ENCODE peak calls at places on chromosomes 2 and 18, in seven cellular contexts. F, E, K, D, A, X and G are unnamed samples.

GRCh38 chr18:78659748-78660147 is 319.9 kb upstream of the SALL3 start:
- DNase-seq in E (no peak), K (no peak), D (no peak), X (no peak), F (no peak), A (no peak), G (no peak)

GRCh38 chr18:54254265-54254758 is 15.0 kb upstream of the POLI start:
- DNase-seq in E (no peak), F (no peak), X (no peak), D (peak; percentile 20), A (no peak), K (no peak), G (no peak)

GRCh38 chr2:61763605-61764034 is 90.2 kb downstream of the FAM161A start:
- DNase-seq in K (peak; percentile 85), E (peak; percentile 46), X (peak; percentile 66), A (no peak), F (no peak), D (peak; percentile 89), G (peak; percentile 15)

GRCh38 chr2:105401867-105402266 is 3.0 kb upstream of the FHL2 start:
- DNase-seq in X (no peak), F (no peak), A (no peak), E (no peak), K (no peak), D (no peak), G (no peak)

GRCh38 chr2:144040834-144041233 is 479.1 kb downstream of the ZEB2 start:
- DNase-seq in E (no peak), K (no peak), D (no peak), A (no peak), F (no peak), X (no peak), G (no peak)

GRCh38 chr18:9877655-9878014 is 8.1 kb upstream of the TXNDC2 start:
- DNase-seq in D (no peak), F (no peak), X (no peak), A (no peak), E (no peak), K (no peak), G (no peak)

GRCh38 chr2:191038241-191038725 is 24.3 kb upstream of the STAT1 start:
- DNase-seq in A (no peak), F (no peak), X (peak; percentile 73), K (no peak), E (peak; percentile 74), D (peak; percentile 80), G (no peak)

GRCh38 chr18:79803611-79804051 is 5.9 kb downstream of the KCNG2 start:
- DNase-seq in K (peak; percentile 37), X (no peak), D (no peak), F (no peak), E (no peak), A (no peak), G (no peak)

GRCh38 chr2:208491648-208492047 is 85.1 kb downstream of the PTH2R start:
- DNase-seq in K (no peak), A (no peak), D (no peak), F (no peak), X (no peak), E (no peak), G (no peak)

GRCh38 chr2:199751480-199751879 is 99.5 kb downstream of the FTCDNL1 start:
- DNase-seq in D (no peak), A (no peak), E (no peak), K (no peak), X (no peak), F (no peak), G (no peak)

GRCh38 chr2:66440692-66441091 is 5.8 kb downstream of the MEIS1 start:
- DNase-seq in E (no peak), X (no peak), D (no peak), A (no peak), K (peak; percentile 43), F (no peak), G (no peak)

GRCh38 chr2:45946023-45946422 is 294.5 kb downstream of the PRKCE start:
- DNase-seq in A (peak; percentile 26), K (no peak), X (no peak), E (peak; percentile 49), F (no peak), D (peak; percentile 84), G (no peak)

GRCh38 chr2:135773917-135774316 is 32.3 kb downstream of the UBXN4 start:
- DNase-seq in E (no peak), A (no peak), X (no peak), D (peak; percentile 80), K (no peak), F (no peak), G (no peak)

GRCh38 chr2:30332791-30333453 is 101.6 kb downstream of the LBH start:
- DNase-seq in X (peak; percentile 40), D (no peak), E (no peak), F (no peak), A (no peak), K (no peak), G (peak; percentile 41)

GRCh38 chr18:63963610-63964256 is 6.1 kb upstream of the SERPINB8 start:
- DNase-seq in A (no peak), D (peak; percentile 77), F (no peak), E (no peak), X (peak; percentile 71), K (peak; percentile 61), G (no peak)

GRCh38 chr2:150732491-150732890 is 245.0 kb upstream of the RND3 start:
- DNase-seq in K (no peak), E (no peak), A (no peak), X (peak; percentile 9), D (no peak), F (no peak), G (no peak)

GRCh38 chr18:69636529-69637301 is 236.0 kb downstream of the DOK6 start:
- DNase-seq in D (no peak), X (peak; percentile 43), E (no peak), A (no peak), K (no peak), F (no peak), G (no peak)

GRCh38 chr18:2903006-2903405 is 56.2 kb downstream of the EMILIN2 start:
- DNase-seq in E (no peak), X (no peak), F (no peak), A (no peak), D (peak; percentile 61), K (no peak), G (no peak)

GRCh38 chr2:119245076-119245840 is 21.6 kb downstream of the STEAP3 start:
- DNase-seq in D (no peak), A (no peak), X (no peak), E (no peak), F (no peak), K (peak; percentile 21), G (no peak)

GRCh38 chr2:224925822-224926124 is 116.5 kb downstream of the DOCK10 start:
- DNase-seq in A (no peak), D (peak; percentile 63), X (no peak), K (no peak), E (no peak), F (no peak), G (no peak)

DNA sequence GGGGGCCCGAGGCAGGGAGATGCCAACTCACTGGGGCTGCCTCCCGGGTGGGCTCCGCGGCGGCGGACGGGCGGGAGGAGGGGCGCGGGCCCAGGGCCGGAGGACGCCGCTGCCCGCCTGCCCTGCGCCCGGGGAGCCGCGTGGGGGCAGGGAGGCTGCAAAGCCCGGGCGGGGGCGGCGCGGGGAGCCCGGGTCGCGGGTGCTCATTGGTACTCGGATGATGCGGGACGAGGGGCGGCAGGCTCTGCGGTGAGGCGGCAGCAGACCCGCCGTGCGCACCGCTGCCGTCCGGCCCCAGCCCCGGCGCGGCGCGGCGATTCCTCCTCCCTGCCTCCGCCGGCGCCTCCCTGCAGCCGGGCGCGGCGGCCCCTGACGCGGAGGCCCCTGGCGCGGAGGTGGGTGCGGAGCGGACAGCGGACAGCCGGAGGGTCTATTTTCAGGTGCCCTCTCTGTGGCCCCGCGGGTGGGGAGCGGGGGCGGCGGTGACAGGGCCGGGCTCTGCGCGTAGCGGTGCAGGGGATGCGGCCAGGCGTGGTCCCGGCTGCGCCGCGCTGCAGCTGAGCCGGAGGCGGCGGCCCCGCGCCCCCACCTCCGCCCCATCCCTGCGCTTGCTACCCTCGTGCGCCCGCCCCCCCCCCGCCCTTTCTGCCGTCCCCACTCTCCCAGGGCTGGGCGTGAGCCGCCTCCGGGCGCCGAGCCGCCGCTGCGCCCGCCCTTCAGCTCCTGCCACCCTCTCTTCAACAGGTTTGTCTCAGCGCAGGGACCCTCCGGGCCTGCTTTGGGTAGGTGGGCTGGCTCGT is 599 bp downstream of the SPTBN1 start:
- DNase-seq in K (peak; percentile 51), E (no peak), D (peak; percentile 19), X (no peak), F (no peak), A (no peak), G (no peak)
- TF ChIP-seq CTCF in K (no peak), E (no peak), D (no peak), X (no peak), F (no peak), A (no peak), G (no peak)

DNA sequence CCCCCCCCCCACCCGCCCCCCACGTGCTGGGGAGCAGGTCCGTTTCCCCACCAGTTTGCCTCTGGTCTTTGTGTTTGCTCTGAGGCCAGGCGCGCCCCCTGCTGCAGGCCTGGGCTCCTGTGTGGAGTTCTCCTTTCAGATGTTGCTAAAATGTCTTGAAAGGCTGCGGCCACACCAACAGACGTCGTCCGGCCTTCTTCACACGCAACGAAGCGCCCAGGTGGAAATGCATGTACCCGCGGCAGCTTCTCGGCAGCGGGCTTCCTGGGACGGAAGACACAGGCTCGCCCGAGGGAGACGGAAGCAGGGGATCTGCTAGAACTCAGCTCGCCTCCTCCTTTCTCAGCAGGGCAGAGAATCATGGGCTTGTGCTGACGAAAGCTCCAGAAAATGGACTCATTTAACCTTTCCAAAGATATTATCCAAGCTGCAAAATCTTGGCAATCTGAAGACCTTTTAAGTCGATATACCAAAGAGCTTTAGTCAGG is 125.3 kb upstream of the ZNF516 start:
- DNase-seq in K (no peak), A (no peak), D (peak; percentile 77), F (no peak), E (peak; percentile 37), X (peak; percentile 76), G (peak; percentile 10)
- H3K4me3 ChIP-seq in K (no peak overlapping the region), A (no peak overlapping the region), D (peak overlapping the region; percentile 15), F (peak overlapping the region; percentile 69), E (peak overlapping the region; percentile 39), X (no peak overlapping the region), G (no peak overlapping the region)

GRCh38 chr2:47264183-47264582 is 109.1 kb upstream of the STPG4 start:
- DNase-seq in A (no peak), K (no peak), F (no peak), X (no peak), D (no peak), E (no peak), G (no peak)
- TF ChIP-seq CTCF in A (no peak), K (no peak), F (no peak), X (no peak), D (no peak), E (no peak), G (no peak)

GRCh38 chr2:12331698-12332097 is 385.0 kb upstream of the TRIB2 start:
- DNase-seq in X (no peak), F (no peak), K (no peak), D (no peak), A (no peak), E (no peak), G (no peak)
- H3K4me3 ChIP-seq in X (no peak overlapping the region), F (no peak overlapping the region), K (no peak overlapping the region), D (no peak overlapping the region), A (no peak overlapping the region), E (no peak overlapping the region), G (no peak overlapping the region)

GRCh38 chr2:39663187-39663930 is 2.4 kb upstream of the TMEM178A start:
- DNase-seq in X (no peak), A (no peak), F (no peak), D (peak; percentile 29), K (no peak), E (no peak), G (no peak)
- TF ChIP-seq CTCF in X (no peak), A (no peak), F (no peak), D (no peak), K (no peak), E (no peak), G (no peak)